ENCODE peak calls at places on chromosomes 4 and X, in eight cellular contexts. V, O, P, Z, I, W, E and T are unnamed samples.

GRCh38 chr4:76011700-76012387 is 4.5 kb upstream of the CXCL9 start:
- DNase-seq in V (no peak), O (no peak), P (no peak), Z (peak), I (no peak), W (no peak), E (no peak), T (peak)

GRCh38 chr4:168537556-168537955 is 40.7 kb downstream of the PALLD start:
- DNase-seq in V (no peak), O (no peak), P (no peak), Z (no peak), I (no peak), W (no peak), E (no peak), T (no peak)

GRCh38 chrX:39073131-39073530 is 271.9 kb downstream of the MID1IP1 start:
- DNase-seq in V (no peak), O (no peak), P (no peak), Z (no peak), I (no peak), W (no peak), E (no peak), T (no peak)

GRCh38 chr4:40916880-40917279 is 167.1 kb downstream of the NSUN7 start:
- DNase-seq in V (peak), O (peak), P (no peak), Z (no peak), I (no peak), W (peak), E (peak), T (no peak)

GRCh38 chrX:110847334-110847733 is 51.7 kb upstream of the CHRDL1 start:
- DNase-seq in V (no peak), O (no peak), P (peak), Z (peak), I (peak), W (peak), E (no peak), T (peak)

GRCh38 chr4:8311096-8312068 is 41.8 kb downstream of the HTRA3 start:
- DNase-seq in V (no peak), O (no peak), P (no peak), Z (no peak), I (no peak), W (no peak), E (no peak), T (no peak)

GRCh38 chr4:139711461-139711860 is 45.8 kb downstream of the MGST2 start:
- DNase-seq in V (no peak), O (no peak), P (no peak), Z (no peak), I (no peak), W (no peak), E (no peak), T (no peak)

GRCh38 chr4:138114434-138114833 is 127.7 kb downstream of the SLC7A11 start:
- DNase-seq in V (no peak), O (no peak), P (no peak), Z (no peak), I (no peak), W (no peak), E (no peak), T (no peak)

GRCh38 chr4:183014361-183015084 is 84.5 kb upstream of the WWC2 start:
- DNase-seq in V (no peak), O (no peak), P (no peak), Z (no peak), I (no peak), W (no peak), E (no peak), T (no peak)

GRCh38 chrX:86002076-86002896 is 45.1 kb downstream of the CHM start:
- DNase-seq in V (no peak), O (peak), P (no peak), Z (no peak), I (no peak), W (peak), E (no peak), T (no peak)

GRCh38 chr4:38805530-38806145 is 1.0 kb upstream of the TLR1 start:
- DNase-seq in V (no peak), O (peak), P (no peak), Z (no peak), I (no peak), W (no peak), E (no peak), T (peak)

GRCh38 chr4:2266181-2266580 is 4.3 kb upstream of the MXD4 start:
- DNase-seq in V (no peak), O (no peak), P (peak), Z (peak), I (peak), W (no peak), E (no peak), T (no peak)

GRCh38 chr4:68615699-68616422 is 39.7 kb upstream of the UGT2B17 start:
- DNase-seq in V (no peak), O (no peak), P (no peak), Z (no peak), I (no peak), W (no peak), E (no peak), T (no peak)